ENCODE peak calls at places on chromosomes 6 and 20, in five cellular contexts. F, I, R, N and H are unnamed samples.
A peak's percentile ranks its signal among the peaks of the same experiment; 100 is the strongest.

GRCh38 chr20:11799131-11799800 is 118.4 kb upstream of the BTBD3 start:
- DNase-seq in R (no peak), F (no peak), N (no peak), I (peak; percentile 17), H (no peak)

GRCh38 chr6:112330071-112330876 is 16.9 kb upstream of the RFPL4B start:
- DNase-seq in N (no peak), F (peak; percentile 40), I (no peak), R (no peak), H (peak; percentile 59)

GRCh38 chr20:41133709-41134361 is 3.5 kb upstream of the PLCG1 start:
- DNase-seq in R (no peak), N (no peak), F (no peak), I (no peak), H (no peak)

GRCh38 chr20:33914871-33915270 is 78.8 kb upstream of the RALY start:
- DNase-seq in F (peak; percentile 66), I (no peak), N (no peak), R (no peak), H (peak; percentile 49)

GRCh38 chr6:144993870-144994269 is 708.7 kb downstream of the UTRN start:
- DNase-seq in R (no peak), I (no peak), F (peak; percentile 33), N (no peak), H (no peak)

GRCh38 chr20:51042064-51042463 is 19.2 kb upstream of the KCNG1 start:
- DNase-seq in N (no peak), F (no peak), R (no peak), I (no peak), H (no peak)

GRCh38 chr6:139029470-139030210 is 1.1 kb downstream of the ABRACL start:
- DNase-seq in F (peak; percentile 82), R (peak; percentile 44), N (peak; percentile 61), I (peak; percentile 74), H (peak; percentile 35)

GRCh38 chr6:30821862-30822784 is 62.2 kb upstream of the DDR1 start:
- DNase-seq in I (peak; percentile 62), F (peak; percentile 70), R (no peak), N (no peak), H (peak; percentile 50)

GRCh38 chr6:134178230-134179044 is 126.0 kb upstream of the SLC2A12 start:
- DNase-seq in N (peak; percentile 87), R (peak; percentile 63), I (peak; percentile 90), F (peak; percentile 98), H (peak; percentile 82)

GRCh38 chr6:37513155-37513554 is 13.5 kb upstream of the CCDC167 start:
- DNase-seq in N (no peak), I (no peak), F (no peak), R (no peak), H (no peak)

GRCh38 chr6:36691011-36691410 is 6.6 kb upstream of the RAB44 start:
- DNase-seq in N (no peak), F (no peak), R (no peak), I (no peak), H (no peak)

GRCh38 chr20:44393608-44394519 is 38.4 kb downstream of the HNF4A start:
- DNase-seq in N (no peak), I (no peak), R (no peak), F (no peak), H (no peak)

GRCh38 chr6:153024401-153025017 is 22.0 kb upstream of the MTRF1L start:
- DNase-seq in R (peak; percentile 19), I (peak; percentile 66), F (peak; percentile 73), N (peak; percentile 18), H (peak; percentile 36)

GRCh38 chr20:12028771-12029170 is 111.1 kb downstream of the BTBD3 start:
- DNase-seq in F (no peak), R (no peak), N (no peak), I (no peak), H (no peak)

GRCh38 chr20:53738039-53738944 is 144.7 kb upstream of the ZNF217 start:
- DNase-seq in F (peak; percentile 83), R (peak; percentile 57), N (peak; percentile 55), I (peak; percentile 47), H (peak; percentile 88)

GRCh38 chr20:51116765-51117686 is 94.1 kb upstream of the KCNG1 start:
- DNase-seq in N (no peak), F (no peak), I (no peak), R (no peak), H (peak; percentile 24)

GRCh38 chr6:52407467-52407866 is 12.7 kb upstream of the EFHC1 start:
- DNase-seq in I (no peak), R (no peak), N (no peak), F (peak; percentile 73), H (peak; percentile 24)

GRCh38 chr6:33430991-33431879 is 11.4 kb downstream of the SYNGAP1 start:
- DNase-seq in N (peak; percentile 57), R (peak; percentile 70), F (peak; percentile 57), I (peak; percentile 65), H (peak; percentile 39)

GRCh38 chr6:101276066-101276465 is 117.4 kb upstream of the GRIK2 start:
- DNase-seq in N (no peak), R (no peak), F (peak; percentile 4), I (no peak), H (no peak)

GRCh38 chr6:12391472-12391871 is 101.3 kb downstream of the EDN1 start:
- DNase-seq in F (no peak), N (no peak), I (no peak), R (no peak), H (no peak)

GRCh38 chr6:12393100-12393499 is 102.9 kb downstream of the EDN1 start:
- DNase-seq in N (no peak), R (no peak), F (no peak), I (no peak), H (no peak)

GRCh38 chr6:12394170-12394569 is 104.0 kb downstream of the EDN1 start:
- DNase-seq in F (no peak), N (no peak), I (no peak), R (no peak), H (no peak)

GRCh38 chr6:12392490-12392889 is 102.3 kb downstream of the EDN1 start:
- DNase-seq in F (no peak), I (no peak), R (no peak), N (no peak), H (no peak)

DNA sequence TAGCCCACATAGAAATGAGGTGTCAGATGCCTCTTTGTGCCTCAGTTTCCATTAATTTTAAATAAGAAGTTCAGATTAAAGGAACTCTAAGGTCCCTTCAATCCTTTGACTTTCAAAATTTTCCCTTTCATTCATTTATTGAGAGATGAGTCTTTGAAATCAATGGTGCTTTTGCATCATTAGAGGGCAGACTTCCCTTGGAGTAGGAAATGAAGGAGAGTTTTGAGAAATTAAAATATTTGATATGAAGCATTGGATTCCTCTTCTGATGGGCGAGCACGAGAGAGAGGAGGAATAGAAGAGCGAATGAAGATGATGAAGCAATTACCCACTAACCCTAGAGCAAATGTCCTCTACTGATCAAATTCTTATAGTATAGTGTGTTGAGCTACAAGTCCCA is 105.7 kb downstream of the EDN1 start:
- DNase-seq in R (no peak), F (peak; percentile 48), N (no peak), I (no peak), H (no peak)
- TF ChIP-seq CTCF in R (no peak), F (peak; percentile 40), N (no peak), I (no peak), H (no peak)

GRCh38 chr20:2156224-2156623 is 54.6 kb downstream of the STK35 start:
- DNase-seq in I (no peak), R (no peak), N (no peak), F (no peak), H (no peak)

GRCh38 chr20:2162125-2162822 is 60.6 kb downstream of the STK35 start:
- DNase-seq in N (no peak), F (peak; percentile 8), R (no peak), I (no peak), H (no peak)

GRCh38 chr20:2162823-2163166 is 61.2 kb downstream of the STK35 start:
- DNase-seq in R (no peak), N (no peak), I (no peak), F (no peak), H (no peak)

GRCh38 chr20:2151805-2152727 is 50.4 kb downstream of the STK35 start:
- DNase-seq in F (peak; percentile 25), R (no peak), I (peak; percentile 9), N (no peak), H (peak; percentile 46)

GRCh38 chr20:2156666-2157624 is 55.3 kb downstream of the STK35 start:
- DNase-seq in N (no peak), I (no peak), R (no peak), F (no peak), H (no peak)
- TF ChIP-seq CTCF in N (no peak), I (no peak), R (no peak), F (no peak), H (no peak)

DNA sequence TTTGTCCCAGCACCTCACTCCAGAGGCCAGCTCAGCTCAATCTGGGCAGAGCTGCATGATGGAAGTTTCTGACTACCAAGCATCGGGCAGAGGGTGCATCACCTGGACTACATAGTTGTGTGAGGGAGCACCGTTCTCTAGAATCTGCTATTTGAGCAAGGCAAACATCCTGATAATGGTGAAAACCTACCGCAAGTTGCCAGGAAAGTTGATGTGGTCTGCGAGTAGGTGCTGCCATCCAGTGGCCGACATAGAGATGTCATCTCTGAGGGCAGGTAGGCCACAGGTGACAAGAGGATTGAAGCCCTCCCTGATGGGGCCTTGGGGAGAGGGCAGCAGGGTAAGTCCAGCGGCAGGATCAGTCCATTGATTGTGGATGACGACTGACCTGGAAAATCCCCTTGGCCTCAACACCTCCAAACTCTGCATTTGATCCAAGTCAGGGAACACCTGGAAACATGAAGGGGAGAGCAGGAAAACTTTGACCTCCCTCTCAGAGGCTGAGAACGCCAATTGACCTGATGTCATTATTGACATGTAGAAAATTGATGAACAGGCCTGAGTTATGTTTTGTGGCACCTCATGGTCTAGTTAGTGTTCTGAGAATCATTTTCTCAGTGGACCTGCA is 3.9 kb upstream of the LPA start:
- DNase-seq in I (peak; percentile 8), N (no peak), F (no peak), R (peak; percentile 3), H (peak; percentile 64)
- TF ChIP-seq CTCF in I (no peak), N (no peak), F (no peak), R (peak; percentile 63), H (peak; percentile 41)

GRCh38 chr6:47238456-47238995 is 71.2 kb downstream of the TNFRSF21 start:
- DNase-seq in N (no peak), R (no peak), F (no peak), I (no peak), H (no peak)

GRCh38 chr6:47230579-47230978 is 79.1 kb downstream of the TNFRSF21 start:
- DNase-seq in N (no peak), I (peak; percentile 57), F (no peak), R (no peak), H (no peak)

GRCh38 chr6:47234258-47234933 is 75.3 kb downstream of the TNFRSF21 start:
- DNase-seq in N (no peak), F (no peak), I (no peak), R (no peak), H (peak; percentile 83)

GRCh38 chr6:47240277-47240890 is 69.3 kb downstream of the TNFRSF21 start:
- DNase-seq in N (no peak), I (no peak), F (no peak), R (no peak), H (no peak)

DNA sequence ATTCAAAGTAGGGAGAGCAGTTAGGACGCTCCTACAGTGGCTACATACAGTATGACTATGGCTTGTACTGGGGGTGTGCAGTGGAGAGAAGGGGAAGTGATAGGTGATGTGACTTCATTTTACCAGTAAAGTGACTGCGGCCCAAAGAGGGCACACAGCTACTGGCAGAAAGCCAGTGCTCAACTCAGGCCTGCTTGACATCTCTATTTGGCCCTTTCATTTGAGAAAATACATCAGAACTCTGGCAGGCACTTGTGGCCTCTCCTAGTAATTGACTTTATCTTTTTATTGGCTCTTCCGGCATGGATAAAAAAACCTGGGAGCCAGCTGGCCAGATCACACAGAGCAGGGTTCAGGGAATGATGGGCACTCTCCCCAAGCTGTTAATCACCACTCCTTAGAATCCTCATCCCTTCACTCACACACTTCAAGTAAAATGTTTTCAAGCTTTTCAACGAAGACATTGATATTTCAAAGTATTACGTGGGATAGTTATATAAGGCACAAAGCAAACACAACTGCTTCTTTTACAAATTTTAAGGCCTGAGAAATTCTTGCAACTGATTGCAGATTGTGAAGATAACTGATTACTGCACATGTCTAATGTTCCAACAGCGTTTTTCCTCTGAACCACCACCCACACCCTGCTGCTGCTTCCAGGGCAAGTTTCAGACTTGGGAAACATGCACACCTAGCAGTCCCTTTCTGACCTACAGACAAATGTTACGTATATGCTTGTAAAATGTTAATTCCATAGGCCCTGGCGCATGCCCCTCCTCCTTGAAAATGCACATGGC is 73.5 kb downstream of the TNFRSF21 start:
- DNase-seq in R (no peak), F (no peak), I (peak; percentile 61), N (no peak), H (no peak)
- TF ChIP-seq CTCF in R (no peak), F (no peak), I (no peak), N (no peak), H (no peak)